ENCODE peak calls at places on chromosomes 6 and 20, in ten cellular contexts. One of them, this sample, is unnamed.

GRCh38 chr6:162543221-162543620 is 184.3 kb downstream of the PRKN start:
- DNase-seq in HS-5: no peak
- DNase-seq in stimulated activated CD8-positive, alpha-beta memory T cell treated with anti-CD3 and anti-CD28 coated beads, Interleukin-15, amount 100 ng/mL, for 4 hours: no peak
- DNase-seq in activated T-cell treated with anti-CD3 and anti-CD28 coated beads for 24 hours: no peak
- DNase-seq in stomach: no peak
- DNase-seq in Right ventricle myocardium superior: no peak
- DNase-seq in fibroblast of the conjunctiva: no peak
- DNase-seq in SW480: no peak
- DNase-seq in EH: no peak
- DNase-seq in naive thymus-derived CD4-positive, alpha-beta T cell: no peak
- DNase-seq in this sample: no peak

GRCh38 chr6:129686941-129687627 is 22.9 kb downstream of the ARHGAP18 start:
- DNase-seq in SW480: no peak
- DNase-seq in Right ventricle myocardium superior: no peak
- DNase-seq in EH: peak; percentile 59
- DNase-seq in naive thymus-derived CD4-positive, alpha-beta T cell: peak; percentile 43
- DNase-seq in stimulated activated CD8-positive, alpha-beta memory T cell treated with anti-CD3 and anti-CD28 coated beads, Interleukin-15, amount 100 ng/mL, for 4 hours: no peak
- DNase-seq in HS-5: no peak
- DNase-seq in fibroblast of the conjunctiva: no peak
- DNase-seq in stomach: no peak
- DNase-seq in activated T-cell treated with anti-CD3 and anti-CD28 coated beads for 24 hours: peak; percentile 36
- DNase-seq in this sample: no peak

GRCh38 chr6:109260126-109260525 is 122.1 kb downstream of the CD164 start:
- DNase-seq in HS-5: no peak
- DNase-seq in stomach: no peak
- DNase-seq in SW480: no peak
- DNase-seq in fibroblast of the conjunctiva: no peak
- DNase-seq in Right ventricle myocardium superior: no peak
- DNase-seq in activated T-cell treated with anti-CD3 and anti-CD28 coated beads for 24 hours: no peak
- DNase-seq in naive thymus-derived CD4-positive, alpha-beta T cell: no peak
- DNase-seq in EH: peak; percentile 51
- DNase-seq in stimulated activated CD8-positive, alpha-beta memory T cell treated with anti-CD3 and anti-CD28 coated beads, Interleukin-15, amount 100 ng/mL, for 4 hours: no peak
- DNase-seq in this sample: no peak

GRCh38 chr20:38881806-38882440 is 44.3 kb upstream of the FAM83D start:
- DNase-seq in naive thymus-derived CD4-positive, alpha-beta T cell: no peak
- DNase-seq in SW480: no peak
- DNase-seq in stomach: no peak
- DNase-seq in HS-5: no peak
- DNase-seq in stimulated activated CD8-positive, alpha-beta memory T cell treated with anti-CD3 and anti-CD28 coated beads, Interleukin-15, amount 100 ng/mL, for 4 hours: no peak
- DNase-seq in EH: no peak
- DNase-seq in activated T-cell treated with anti-CD3 and anti-CD28 coated beads for 24 hours: no peak
- DNase-seq in fibroblast of the conjunctiva: no peak
- DNase-seq in Right ventricle myocardium superior: no peak
- DNase-seq in this sample: no peak

GRCh38 chr6:32700391-32701040 is 34.1 kb upstream of the HLA-DQB1 start:
- DNase-seq in HS-5: peak; percentile 13
- DNase-seq in activated T-cell treated with anti-CD3 and anti-CD28 coated beads for 24 hours: no peak
- DNase-seq in EH: peak; percentile 64
- DNase-seq in stimulated activated CD8-positive, alpha-beta memory T cell treated with anti-CD3 and anti-CD28 coated beads, Interleukin-15, amount 100 ng/mL, for 4 hours: no peak
- DNase-seq in stomach: no peak
- DNase-seq in fibroblast of the conjunctiva: peak; percentile 32
- DNase-seq in naive thymus-derived CD4-positive, alpha-beta T cell: peak; percentile 54
- DNase-seq in SW480: peak; percentile 58
- DNase-seq in Right ventricle myocardium superior: no peak
- DNase-seq in this sample: no peak

GRCh38 chr6:83867527-83868161 is 8.2 kb downstream of the CYB5R4 start:
- DNase-seq in fibroblast of the conjunctiva: peak; percentile 51
- DNase-seq in stomach: peak; percentile 36
- DNase-seq in activated T-cell treated with anti-CD3 and anti-CD28 coated beads for 24 hours: no peak
- DNase-seq in SW480: no peak
- DNase-seq in HS-5: peak; percentile 94
- DNase-seq in stimulated activated CD8-positive, alpha-beta memory T cell treated with anti-CD3 and anti-CD28 coated beads, Interleukin-15, amount 100 ng/mL, for 4 hours: no peak
- DNase-seq in naive thymus-derived CD4-positive, alpha-beta T cell: no peak
- DNase-seq in Right ventricle myocardium superior: peak; percentile 56
- DNase-seq in EH: peak; percentile 98
- DNase-seq in this sample: no peak

GRCh38 chr6:138543648-138544047 is 44.4 kb upstream of the NHSL1 start:
- DNase-seq in fibroblast of the conjunctiva: no peak
- DNase-seq in SW480: no peak
- DNase-seq in activated T-cell treated with anti-CD3 and anti-CD28 coated beads for 24 hours: no peak
- DNase-seq in HS-5: no peak
- DNase-seq in Right ventricle myocardium superior: no peak
- DNase-seq in stomach: no peak
- DNase-seq in naive thymus-derived CD4-positive, alpha-beta T cell: no peak
- DNase-seq in EH: no peak
- DNase-seq in stimulated activated CD8-positive, alpha-beta memory T cell treated with anti-CD3 and anti-CD28 coated beads, Interleukin-15, amount 100 ng/mL, for 4 hours: no peak
- DNase-seq in this sample: no peak

GRCh38 chr6:32167761-32168262 is 3.4 kb downstream of the EGFL8 start:
- DNase-seq in naive thymus-derived CD4-positive, alpha-beta T cell: no peak
- DNase-seq in activated T-cell treated with anti-CD3 and anti-CD28 coated beads for 24 hours: no peak
- DNase-seq in stimulated activated CD8-positive, alpha-beta memory T cell treated with anti-CD3 and anti-CD28 coated beads, Interleukin-15, amount 100 ng/mL, for 4 hours: no peak
- DNase-seq in EH: no peak
- DNase-seq in fibroblast of the conjunctiva: no peak
- DNase-seq in SW480: no peak
- DNase-seq in stomach: no peak
- DNase-seq in HS-5: no peak
- DNase-seq in Right ventricle myocardium superior: no peak
- DNase-seq in this sample: no peak

GRCh38 chr6:136347847-136348246 is 58.2 kb upstream of the BCLAF1 start:
- DNase-seq in stomach: no peak
- DNase-seq in stimulated activated CD8-positive, alpha-beta memory T cell treated with anti-CD3 and anti-CD28 coated beads, Interleukin-15, amount 100 ng/mL, for 4 hours: no peak
- DNase-seq in fibroblast of the conjunctiva: peak; percentile 28
- DNase-seq in activated T-cell treated with anti-CD3 and anti-CD28 coated beads for 24 hours: no peak
- DNase-seq in naive thymus-derived CD4-positive, alpha-beta T cell: no peak
- DNase-seq in Right ventricle myocardium superior: no peak
- DNase-seq in HS-5: no peak
- DNase-seq in EH: no peak
- DNase-seq in SW480: peak; percentile 8
- DNase-seq in this sample: no peak

GRCh38 chr20:50267041-50267865 is 76.6 kb downstream of the CEBPB start:
- DNase-seq in naive thymus-derived CD4-positive, alpha-beta T cell: no peak
- DNase-seq in fibroblast of the conjunctiva: peak; percentile 46
- DNase-seq in SW480: peak; percentile 89
- DNase-seq in stimulated activated CD8-positive, alpha-beta memory T cell treated with anti-CD3 and anti-CD28 coated beads, Interleukin-15, amount 100 ng/mL, for 4 hours: no peak
- DNase-seq in Right ventricle myocardium superior: peak; percentile 78
- DNase-seq in HS-5: no peak
- DNase-seq in stomach: peak; percentile 91
- DNase-seq in activated T-cell treated with anti-CD3 and anti-CD28 coated beads for 24 hours: no peak
- DNase-seq in EH: peak; percentile 74
- DNase-seq in this sample: no peak

GRCh38 chr6:125114248-125114858 is 39.2 kb upstream of the TPD52L1 start:
- DNase-seq in activated T-cell treated with anti-CD3 and anti-CD28 coated beads for 24 hours: peak; percentile 21
- DNase-seq in HS-5: no peak
- DNase-seq in stimulated activated CD8-positive, alpha-beta memory T cell treated with anti-CD3 and anti-CD28 coated beads, Interleukin-15, amount 100 ng/mL, for 4 hours: no peak
- DNase-seq in Right ventricle myocardium superior: no peak
- DNase-seq in fibroblast of the conjunctiva: peak; percentile 34
- DNase-seq in stomach: peak; percentile 68
- DNase-seq in naive thymus-derived CD4-positive, alpha-beta T cell: peak; percentile 43
- DNase-seq in SW480: peak; percentile 33
- DNase-seq in EH: peak; percentile 64
- DNase-seq in this sample: no peak

GRCh38 chr20:46093531-46093930 is 3.8 kb upstream of the NCOA5 start:
- DNase-seq in activated T-cell treated with anti-CD3 and anti-CD28 coated beads for 24 hours: no peak
- DNase-seq in EH: no peak
- DNase-seq in HS-5: no peak
- DNase-seq in Right ventricle myocardium superior: no peak
- DNase-seq in stomach: no peak
- DNase-seq in SW480: no peak
- DNase-seq in fibroblast of the conjunctiva: no peak
- DNase-seq in naive thymus-derived CD4-positive, alpha-beta T cell: no peak
- DNase-seq in stimulated activated CD8-positive, alpha-beta memory T cell treated with anti-CD3 and anti-CD28 coated beads, Interleukin-15, amount 100 ng/mL, for 4 hours: no peak
- DNase-seq in this sample: no peak

GRCh38 chr6:52640170-52640569 is 30.7 kb upstream of the TMEM14A start:
- DNase-seq in EH: peak; percentile 22
- DNase-seq in Right ventricle myocardium superior: no peak
- DNase-seq in SW480: no peak
- DNase-seq in HS-5: no peak
- DNase-seq in stimulated activated CD8-positive, alpha-beta memory T cell treated with anti-CD3 and anti-CD28 coated beads, Interleukin-15, amount 100 ng/mL, for 4 hours: no peak
- DNase-seq in stomach: peak; percentile 52
- DNase-seq in activated T-cell treated with anti-CD3 and anti-CD28 coated beads for 24 hours: no peak
- DNase-seq in fibroblast of the conjunctiva: no peak
- DNase-seq in naive thymus-derived CD4-positive, alpha-beta T cell: no peak
- DNase-seq in this sample: no peak

GRCh38 chr6:53310751-53311585 is 37.8 kb downstream of the ELOVL5 start:
- DNase-seq in fibroblast of the conjunctiva: peak; percentile 43
- DNase-seq in SW480: no peak
- DNase-seq in stimulated activated CD8-positive, alpha-beta memory T cell treated with anti-CD3 and anti-CD28 coated beads, Interleukin-15, amount 100 ng/mL, for 4 hours: no peak
- DNase-seq in activated T-cell treated with anti-CD3 and anti-CD28 coated beads for 24 hours: no peak
- DNase-seq in Right ventricle myocardium superior: no peak
- DNase-seq in EH: no peak
- DNase-seq in naive thymus-derived CD4-positive, alpha-beta T cell: no peak
- DNase-seq in HS-5: no peak
- DNase-seq in stomach: no peak
- DNase-seq in this sample: no peak

GRCh38 chr6:14665827-14666724 is 548.5 kb downstream of the CD83 start:
- DNase-seq in SW480: no peak
- DNase-seq in Right ventricle myocardium superior: peak; percentile 56
- DNase-seq in EH: peak; percentile 97
- DNase-seq in stimulated activated CD8-positive, alpha-beta memory T cell treated with anti-CD3 and anti-CD28 coated beads, Interleukin-15, amount 100 ng/mL, for 4 hours: no peak
- DNase-seq in fibroblast of the conjunctiva: peak; percentile 79
- DNase-seq in naive thymus-derived CD4-positive, alpha-beta T cell: no peak
- DNase-seq in activated T-cell treated with anti-CD3 and anti-CD28 coated beads for 24 hours: peak; percentile 23
- DNase-seq in HS-5: peak; percentile 97
- DNase-seq in stomach: no peak
- DNase-seq in this sample: no peak

GRCh38 chr6:133891814-133892443 is 3.0 kb downstream of the TCF21 start:
- DNase-seq in naive thymus-derived CD4-positive, alpha-beta T cell: no peak
- DNase-seq in Right ventricle myocardium superior: no peak
- DNase-seq in fibroblast of the conjunctiva: no peak
- DNase-seq in stomach: no peak
- DNase-seq in stimulated activated CD8-positive, alpha-beta memory T cell treated with anti-CD3 and anti-CD28 coated beads, Interleukin-15, amount 100 ng/mL, for 4 hours: no peak
- DNase-seq in HS-5: no peak
- DNase-seq in SW480: no peak
- DNase-seq in activated T-cell treated with anti-CD3 and anti-CD28 coated beads for 24 hours: no peak
- DNase-seq in EH: no peak
- DNase-seq in this sample: no peak

GRCh38 chr20:64064145-64064698 is 1.2 kb downstream of the TCEA2 start:
- DNase-seq in Right ventricle myocardium superior: no peak
- DNase-seq in fibroblast of the conjunctiva: no peak
- DNase-seq in naive thymus-derived CD4-positive, alpha-beta T cell: no peak
- DNase-seq in stomach: peak; percentile 49
- DNase-seq in stimulated activated CD8-positive, alpha-beta memory T cell treated with anti-CD3 and anti-CD28 coated beads, Interleukin-15, amount 100 ng/mL, for 4 hours: no peak
- DNase-seq in SW480: no peak
- DNase-seq in activated T-cell treated with anti-CD3 and anti-CD28 coated beads for 24 hours: no peak
- DNase-seq in HS-5: no peak
- DNase-seq in EH: peak; percentile 80
- DNase-seq in this sample: no peak

GRCh38 chr6:30207619-30208295 is 5.4 kb downstream of the TRIM26 start:
- DNase-seq in activated T-cell treated with anti-CD3 and anti-CD28 coated beads for 24 hours: no peak
- DNase-seq in Right ventricle myocardium superior: no peak
- DNase-seq in fibroblast of the conjunctiva: no peak
- DNase-seq in SW480: peak; percentile 5
- DNase-seq in EH: peak; percentile 62
- DNase-seq in naive thymus-derived CD4-positive, alpha-beta T cell: no peak
- DNase-seq in stimulated activated CD8-positive, alpha-beta memory T cell treated with anti-CD3 and anti-CD28 coated beads, Interleukin-15, amount 100 ng/mL, for 4 hours: no peak
- DNase-seq in stomach: no peak
- DNase-seq in HS-5: no peak
- DNase-seq in this sample: no peak

GRCh38 chr20:63454729-63455567 is 17.5 kb downstream of the KCNQ2 start:
- DNase-seq in Right ventricle myocardium superior: no peak
- DNase-seq in activated T-cell treated with anti-CD3 and anti-CD28 coated beads for 24 hours: no peak
- DNase-seq in SW480: no peak
- DNase-seq in naive thymus-derived CD4-positive, alpha-beta T cell: no peak
- DNase-seq in stimulated activated CD8-positive, alpha-beta memory T cell treated with anti-CD3 and anti-CD28 coated beads, Interleukin-15, amount 100 ng/mL, for 4 hours: no peak
- DNase-seq in HS-5: no peak
- DNase-seq in fibroblast of the conjunctiva: no peak
- DNase-seq in EH: no peak
- DNase-seq in stomach: no peak
- DNase-seq in this sample: no peak

GRCh38 chr6:157521665-157522335 is 140.8 kb downstream of the ZDHHC14 start:
- DNase-seq in fibroblast of the conjunctiva: no peak
- DNase-seq in stomach: no peak
- DNase-seq in Right ventricle myocardium superior: no peak
- DNase-seq in EH: peak; percentile 16
- DNase-seq in SW480: no peak
- DNase-seq in stimulated activated CD8-positive, alpha-beta memory T cell treated with anti-CD3 and anti-CD28 coated beads, Interleukin-15, amount 100 ng/mL, for 4 hours: no peak
- DNase-seq in naive thymus-derived CD4-positive, alpha-beta T cell: no peak
- DNase-seq in activated T-cell treated with anti-CD3 and anti-CD28 coated beads for 24 hours: no peak
- DNase-seq in HS-5: no peak
- DNase-seq in this sample: no peak

GRCh38 chr6:55798571-55798970 is 76.8 kb downstream of the BMP5 start:
- DNase-seq in HS-5: no peak
- DNase-seq in stomach: no peak
- DNase-seq in activated T-cell treated with anti-CD3 and anti-CD28 coated beads for 24 hours: no peak
- DNase-seq in SW480: no peak
- DNase-seq in Right ventricle myocardium superior: no peak
- DNase-seq in EH: no peak
- DNase-seq in naive thymus-derived CD4-positive, alpha-beta T cell: no peak
- DNase-seq in stimulated activated CD8-positive, alpha-beta memory T cell treated with anti-CD3 and anti-CD28 coated beads, Interleukin-15, amount 100 ng/mL, for 4 hours: no peak
- DNase-seq in fibroblast of the conjunctiva: no peak
- DNase-seq in this sample: no peak

GRCh38 chr20:62367136-62367482 is at the start of gene LAMA5:
- DNase-seq in HS-5: no peak
- DNase-seq in stomach: peak; percentile 72
- DNase-seq in fibroblast of the conjunctiva: no peak
- DNase-seq in activated T-cell treated with anti-CD3 and anti-CD28 coated beads for 24 hours: no peak
- DNase-seq in EH: peak; percentile 52
- DNase-seq in Right ventricle myocardium superior: peak; percentile 70
- DNase-seq in stimulated activated CD8-positive, alpha-beta memory T cell treated with anti-CD3 and anti-CD28 coated beads, Interleukin-15, amount 100 ng/mL, for 4 hours: no peak
- DNase-seq in SW480: no peak
- DNase-seq in naive thymus-derived CD4-positive, alpha-beta T cell: no peak
- DNase-seq in this sample: no peak

GRCh38 chr20:5513975-5514516 is 197.3 kb upstream of the PROKR2 start:
- DNase-seq in naive thymus-derived CD4-positive, alpha-beta T cell: no peak
- DNase-seq in EH: peak; percentile 72
- DNase-seq in fibroblast of the conjunctiva: no peak
- DNase-seq in Right ventricle myocardium superior: no peak
- DNase-seq in activated T-cell treated with anti-CD3 and anti-CD28 coated beads for 24 hours: no peak
- DNase-seq in stomach: no peak
- DNase-seq in HS-5: peak; percentile 56
- DNase-seq in stimulated activated CD8-positive, alpha-beta memory T cell treated with anti-CD3 and anti-CD28 coated beads, Interleukin-15, amount 100 ng/mL, for 4 hours: no peak
- DNase-seq in SW480: peak; percentile 97
- DNase-seq in this sample: no peak

GRCh38 chr6:156589281-156589680 is 187.9 kb upstream of the ARID1B start:
- DNase-seq in stimulated activated CD8-positive, alpha-beta memory T cell treated with anti-CD3 and anti-CD28 coated beads, Interleukin-15, amount 100 ng/mL, for 4 hours: no peak
- DNase-seq in Right ventricle myocardium superior: no peak
- DNase-seq in HS-5: no peak
- DNase-seq in stomach: no peak
- DNase-seq in EH: peak; percentile 76
- DNase-seq in activated T-cell treated with anti-CD3 and anti-CD28 coated beads for 24 hours: no peak
- DNase-seq in SW480: peak; percentile 7
- DNase-seq in fibroblast of the conjunctiva: no peak
- DNase-seq in naive thymus-derived CD4-positive, alpha-beta T cell: no peak
- DNase-seq in this sample: no peak

GRCh38 chr20:58545565-58546195 is 30.5 kb upstream of the APCDD1L start:
- DNase-seq in Right ventricle myocardium superior: no peak
- DNase-seq in stomach: peak; percentile 18
- DNase-seq in naive thymus-derived CD4-positive, alpha-beta T cell: no peak
- DNase-seq in fibroblast of the conjunctiva: no peak
- DNase-seq in EH: no peak
- DNase-seq in SW480: no peak
- DNase-seq in stimulated activated CD8-positive, alpha-beta memory T cell treated with anti-CD3 and anti-CD28 coated beads, Interleukin-15, amount 100 ng/mL, for 4 hours: no peak
- DNase-seq in activated T-cell treated with anti-CD3 and anti-CD28 coated beads for 24 hours: no peak
- DNase-seq in HS-5: no peak
- DNase-seq in this sample: no peak

GRCh38 chr20:44111712-44112335 is 75.2 kb downstream of the JPH2 start:
- DNase-seq in HS-5: no peak
- DNase-seq in naive thymus-derived CD4-positive, alpha-beta T cell: no peak
- DNase-seq in EH: peak; percentile 71
- DNase-seq in SW480: peak; percentile 20
- DNase-seq in activated T-cell treated with anti-CD3 and anti-CD28 coated beads for 24 hours: no peak
- DNase-seq in stomach: no peak
- DNase-seq in fibroblast of the conjunctiva: no peak
- DNase-seq in stimulated activated CD8-positive, alpha-beta memory T cell treated with anti-CD3 and anti-CD28 coated beads, Interleukin-15, amount 100 ng/mL, for 4 hours: no peak
- DNase-seq in Right ventricle myocardium superior: no peak
- DNase-seq in this sample: no peak

GRCh38 chr6:138406443-138406842 is 2.4 kb downstream of the HEBP2 start:
- DNase-seq in EH: no peak
- DNase-seq in SW480: no peak
- DNase-seq in stomach: no peak
- DNase-seq in stimulated activated CD8-positive, alpha-beta memory T cell treated with anti-CD3 and anti-CD28 coated beads, Interleukin-15, amount 100 ng/mL, for 4 hours: no peak
- DNase-seq in HS-5: no peak
- DNase-seq in fibroblast of the conjunctiva: no peak
- DNase-seq in activated T-cell treated with anti-CD3 and anti-CD28 coated beads for 24 hours: no peak
- DNase-seq in naive thymus-derived CD4-positive, alpha-beta T cell: no peak
- DNase-seq in Right ventricle myocardium superior: no peak
- DNase-seq in this sample: no peak

GRCh38 chr6:77341058-77341986 is 122.0 kb downstream of the HTR1B start:
- DNase-seq in activated T-cell treated with anti-CD3 and anti-CD28 coated beads for 24 hours: no peak
- DNase-seq in stimulated activated CD8-positive, alpha-beta memory T cell treated with anti-CD3 and anti-CD28 coated beads, Interleukin-15, amount 100 ng/mL, for 4 hours: no peak
- DNase-seq in naive thymus-derived CD4-positive, alpha-beta T cell: no peak
- DNase-seq in fibroblast of the conjunctiva: no peak
- DNase-seq in EH: no peak
- DNase-seq in HS-5: no peak
- DNase-seq in SW480: no peak
- DNase-seq in stomach: peak; percentile 68
- DNase-seq in Right ventricle myocardium superior: peak; percentile 61
- DNase-seq in this sample: no peak